ENCODE peak calls at places on chromosomes 16 and 17, in six cellular contexts. T, N, R, E, D and Y are unnamed samples.
A peak's percentile ranks its signal among the peaks of the same experiment; 100 is the strongest.

GRCh38 chr17:66964930-66965800 is 658 bp downstream of the CACNG4 start:
- DNase-seq in R (no peak), N (peak; percentile 74), D (no peak), T (peak; percentile 28), E (peak; percentile 70), Y (no peak)

GRCh38 chr16:83137326-83137770 is 510.6 kb downstream of the CDH13 start:
- DNase-seq in D (no peak), N (no peak), R (no peak), E (no peak), T (no peak), Y (no peak)

GRCh38 chr16:68510775-68511174 is 28.3 kb upstream of the ZFP90 start:
- DNase-seq in N (no peak), R (no peak), T (no peak), E (no peak), D (no peak), Y (no peak)

GRCh38 chr17:3011891-3012290 is 51.5 kb downstream of the OR1D5 start:
- DNase-seq in E (no peak), N (no peak), D (no peak), R (no peak), T (no peak), Y (no peak)

GRCh38 chr17:55757659-55758058 is 6.8 kb downstream of the PCTP start:
- DNase-seq in T (no peak), D (no peak), N (no peak), R (no peak), E (no peak), Y (no peak)

GRCh38 chr17:62737513-62737912 is 70.6 kb downstream of the MARCHF10 start:
- DNase-seq in T (no peak), D (no peak), E (no peak), R (no peak), N (no peak), Y (no peak)

GRCh38 chr16:9092282-9092962 is 978 bp downstream of the HAPSTR1 start:
- DNase-seq in N (no peak), D (no peak), T (peak; percentile 17), E (peak; percentile 18), R (peak; percentile 86), Y (no peak)

GRCh38 chr16:27561216-27561615 is 11.3 kb downstream of the KATNIP start:
- DNase-seq in D (no peak), T (no peak), E (no peak), N (no peak), R (no peak), Y (no peak)

GRCh38 chr17:73585583-73585982 is 58.7 kb downstream of the SDK2 start:
- DNase-seq in T (no peak), R (no peak), N (no peak), E (no peak), D (no peak), Y (no peak)

GRCh38 chr17:35238817-35239216 is 4.1 kb upstream of the SLFN5 start:
- DNase-seq in T (no peak), E (no peak), R (no peak), D (no peak), N (no peak), Y (no peak)